ENCODE peak calls at places on chromosomes 4 and X, in eight cellular contexts. One of them, this sample, is unnamed.

GRCh38 chr4:151952137-151952536 is 191.3 kb upstream of the GATB start:
- DNase-seq in LoVo: no peak
- DNase-seq in endothelial cell of umbilical vein: no peak
- DNase-seq in NCI-H2081: no peak
- DNase-seq in Daoy: no peak
- DNase-seq in AG09319: no peak
- DNase-seq in hepatocyte: no peak
- DNase-seq in T follicular helper cell: no peak
- DNase-seq in this sample: no peak

GRCh38 chrX:19682712-19683331 is 167.5 kb upstream of the MAP3K15 start:
- DNase-seq in LoVo: no peak
- DNase-seq in endothelial cell of umbilical vein: no peak
- DNase-seq in T follicular helper cell: peak
- DNase-seq in Daoy: peak
- DNase-seq in NCI-H2081: no peak
- DNase-seq in AG09319: peak
- DNase-seq in hepatocyte: peak
- DNase-seq in this sample: peak

GRCh38 chr4:69689530-69690111 is 36.6 kb upstream of the UGT2A1 start:
- DNase-seq in AG09319: no peak
- DNase-seq in LoVo: peak
- DNase-seq in NCI-H2081: peak
- DNase-seq in Daoy: no peak
- DNase-seq in endothelial cell of umbilical vein: peak
- DNase-seq in hepatocyte: peak
- DNase-seq in T follicular helper cell: no peak
- DNase-seq in this sample: no peak

GRCh38 chr4:42478509-42478908 is 81.2 kb downstream of the SHISA3 start:
- DNase-seq in LoVo: no peak
- DNase-seq in Daoy: no peak
- DNase-seq in AG09319: no peak
- DNase-seq in T follicular helper cell: no peak
- DNase-seq in endothelial cell of umbilical vein: no peak
- DNase-seq in hepatocyte: no peak
- DNase-seq in NCI-H2081: no peak
- DNase-seq in this sample: no peak

GRCh38 chr4:156775803-156776202 is 195.8 kb downstream of the PDGFC start:
- DNase-seq in hepatocyte: no peak
- DNase-seq in Daoy: no peak
- DNase-seq in endothelial cell of umbilical vein: no peak
- DNase-seq in T follicular helper cell: no peak
- DNase-seq in AG09319: no peak
- DNase-seq in NCI-H2081: no peak
- DNase-seq in LoVo: no peak
- DNase-seq in this sample: no peak

GRCh38 chrX:136747003-136747986 is 33.4 kb downstream of the ARHGEF6 start:
- DNase-seq in Daoy: peak
- DNase-seq in endothelial cell of umbilical vein: no peak
- DNase-seq in NCI-H2081: no peak
- DNase-seq in hepatocyte: no peak
- DNase-seq in T follicular helper cell: no peak
- DNase-seq in AG09319: no peak
- DNase-seq in LoVo: no peak
- DNase-seq in this sample: peak

GRCh38 chr4:41598580-41598979 is 60.6 kb downstream of the LIMCH1 start:
- DNase-seq in endothelial cell of umbilical vein: no peak
- DNase-seq in T follicular helper cell: no peak
- DNase-seq in hepatocyte: no peak
- DNase-seq in NCI-H2081: no peak
- DNase-seq in Daoy: no peak
- DNase-seq in AG09319: no peak
- DNase-seq in LoVo: no peak
- DNase-seq in this sample: no peak

GRCh38 chr4:161256716-161257115 is 907.1 kb downstream of the FSTL5 start:
- DNase-seq in T follicular helper cell: no peak
- DNase-seq in hepatocyte: peak
- DNase-seq in endothelial cell of umbilical vein: peak
- DNase-seq in LoVo: no peak
- DNase-seq in NCI-H2081: no peak
- DNase-seq in AG09319: no peak
- DNase-seq in Daoy: no peak
- DNase-seq in this sample: no peak

GRCh38 chrX:140766024-140766611 is 56.6 kb downstream of the LINC00632 start:
- DNase-seq in Daoy: peak
- DNase-seq in hepatocyte: peak
- DNase-seq in T follicular helper cell: peak
- DNase-seq in endothelial cell of umbilical vein: peak
- DNase-seq in AG09319: peak
- DNase-seq in LoVo: peak
- DNase-seq in NCI-H2081: peak
- DNase-seq in this sample: no peak

GRCh38 chr4:56937262-56937661 is 29.6 kb downstream of the REST start:
- DNase-seq in Daoy: peak
- DNase-seq in hepatocyte: no peak
- DNase-seq in AG09319: peak
- DNase-seq in endothelial cell of umbilical vein: peak
- DNase-seq in T follicular helper cell: no peak
- DNase-seq in NCI-H2081: no peak
- DNase-seq in LoVo: peak
- DNase-seq in this sample: no peak

GRCh38 chr4:186685744-186686143 is 37.9 kb downstream of the FAT1 start:
- DNase-seq in hepatocyte: peak
- DNase-seq in NCI-H2081: no peak
- DNase-seq in endothelial cell of umbilical vein: no peak
- DNase-seq in LoVo: peak
- DNase-seq in Daoy: peak
- DNase-seq in AG09319: no peak
- DNase-seq in T follicular helper cell: no peak
- DNase-seq in this sample: no peak

GRCh38 chr4:41177016-41177415 is 37.3 kb downstream of the APBB2 start:
- DNase-seq in NCI-H2081: no peak
- DNase-seq in Daoy: peak
- DNase-seq in T follicular helper cell: no peak
- DNase-seq in hepatocyte: peak
- DNase-seq in LoVo: peak
- DNase-seq in endothelial cell of umbilical vein: peak
- DNase-seq in AG09319: no peak
- DNase-seq in this sample: no peak

GRCh38 chr4:11700751-11701226 is 272.1 kb upstream of the HS3ST1 start:
- DNase-seq in T follicular helper cell: no peak
- DNase-seq in LoVo: no peak
- DNase-seq in endothelial cell of umbilical vein: no peak
- DNase-seq in hepatocyte: no peak
- DNase-seq in NCI-H2081: no peak
- DNase-seq in Daoy: no peak
- DNase-seq in AG09319: no peak
- DNase-seq in this sample: no peak

GRCh38 chr4:8864912-8865680 is 6.5 kb downstream of the HMX1 start:
- DNase-seq in AG09319: no peak
- DNase-seq in endothelial cell of umbilical vein: no peak
- DNase-seq in hepatocyte: no peak
- DNase-seq in NCI-H2081: no peak
- DNase-seq in LoVo: no peak
- DNase-seq in Daoy: no peak
- DNase-seq in T follicular helper cell: no peak
- DNase-seq in this sample: no peak

GRCh38 chr4:101259876-101260275 is 87.5 kb downstream of the PPP3CA start:
- DNase-seq in Daoy: no peak
- DNase-seq in T follicular helper cell: no peak
- DNase-seq in NCI-H2081: no peak
- DNase-seq in AG09319: no peak
- DNase-seq in hepatocyte: no peak
- DNase-seq in LoVo: no peak
- DNase-seq in endothelial cell of umbilical vein: peak
- DNase-seq in this sample: no peak

GRCh38 chr4:185534850-185535761 is at the start of gene PDLIM3:
- DNase-seq in AG09319: no peak
- DNase-seq in endothelial cell of umbilical vein: peak
- DNase-seq in hepatocyte: peak
- DNase-seq in T follicular helper cell: no peak
- DNase-seq in Daoy: peak
- DNase-seq in NCI-H2081: peak
- DNase-seq in LoVo: peak
- DNase-seq in this sample: peak

GRCh38 chr4:168586926-168587325 is 90.1 kb downstream of the PALLD start:
- DNase-seq in hepatocyte: no peak
- DNase-seq in Daoy: no peak
- DNase-seq in NCI-H2081: no peak
- DNase-seq in T follicular helper cell: no peak
- DNase-seq in LoVo: no peak
- DNase-seq in endothelial cell of umbilical vein: no peak
- DNase-seq in AG09319: no peak
- DNase-seq in this sample: no peak

GRCh38 chr4:1490906-1491629 is 84.8 kb upstream of the NKX1-1 start:
- DNase-seq in T follicular helper cell: no peak
- DNase-seq in endothelial cell of umbilical vein: no peak
- DNase-seq in LoVo: no peak
- DNase-seq in NCI-H2081: no peak
- DNase-seq in hepatocyte: no peak
- DNase-seq in Daoy: no peak
- DNase-seq in AG09319: no peak
- DNase-seq in this sample: no peak

This sample was measured in gastrocnemius medialis.